ENCODE peak calls at places on chromosomes 11 and 22, in six cellular contexts. One of them, this sample, is unnamed.

GRCh38 chr11:79077684-79078379 is 363.0 kb downstream of the TENM4 start:
- DNase-seq in fibroblast of the aortic adventitia: no peak
- DNase-seq in AG04450: no peak
- DNase-seq in MCF 10A: no peak
- DNase-seq in IMR-90: no peak
- DNase-seq in GM06990: no peak
- DNase-seq in this sample: no peak

GRCh38 chr11:34243620-34244493 is 114.0 kb downstream of the ABTB2 start:
- DNase-seq in AG04450: no peak
- DNase-seq in IMR-90: peak; percentile 77
- DNase-seq in GM06990: peak; percentile 76
- DNase-seq in fibroblast of the aortic adventitia: peak; percentile 81
- DNase-seq in MCF 10A: peak; percentile 85
- DNase-seq in this sample: no peak

GRCh38 chr11:29255401-29255800 is 761.4 kb downstream of the KCNA4 start:
- DNase-seq in GM06990: no peak
- DNase-seq in MCF 10A: no peak
- DNase-seq in IMR-90: no peak
- DNase-seq in fibroblast of the aortic adventitia: peak; percentile 38
- DNase-seq in AG04450: no peak
- DNase-seq in this sample: no peak

GRCh38 chr22:45879552-45879949 is 97.4 kb downstream of the WNT7B start:
- DNase-seq in MCF 10A: no peak
- DNase-seq in IMR-90: no peak
- DNase-seq in GM06990: no peak
- DNase-seq in AG04450: no peak
- DNase-seq in fibroblast of the aortic adventitia: no peak
- DNase-seq in this sample: no peak

GRCh38 chr11:45163956-45164575 is 17.6 kb downstream of the PRDM11 start:
- DNase-seq in MCF 10A: peak; percentile 17
- DNase-seq in fibroblast of the aortic adventitia: peak; percentile 12
- DNase-seq in IMR-90: peak; percentile 15
- DNase-seq in GM06990: no peak
- DNase-seq in AG04450: no peak
- DNase-seq in this sample: no peak

GRCh38 chr11:60777572-60777971 is 7.6 kb upstream of the MS4A10 start:
- DNase-seq in MCF 10A: peak; percentile 78
- DNase-seq in fibroblast of the aortic adventitia: peak; percentile 77
- DNase-seq in IMR-90: peak; percentile 82
- DNase-seq in AG04450: no peak
- DNase-seq in GM06990: no peak
- DNase-seq in this sample: no peak

GRCh38 chr11:96543177-96543576 is 153.4 kb downstream of the JRKL start:
- DNase-seq in IMR-90: no peak
- DNase-seq in MCF 10A: no peak
- DNase-seq in GM06990: no peak
- DNase-seq in fibroblast of the aortic adventitia: no peak
- DNase-seq in AG04450: no peak
- DNase-seq in this sample: no peak

GRCh38 chr22:50473088-50473487 is 1.7 kb downstream of the SBF1 start:
- DNase-seq in fibroblast of the aortic adventitia: no peak
- DNase-seq in GM06990: no peak
- DNase-seq in MCF 10A: peak; percentile 37
- DNase-seq in IMR-90: no peak
- DNase-seq in AG04450: no peak
- DNase-seq in this sample: no peak

GRCh38 chr11:126459691-126460404 is 104.4 kb downstream of the ST3GAL4 start:
- DNase-seq in fibroblast of the aortic adventitia: peak; percentile 64
- DNase-seq in AG04450: peak; percentile 84
- DNase-seq in MCF 10A: no peak
- DNase-seq in IMR-90: peak; percentile 91
- DNase-seq in GM06990: no peak
- DNase-seq in this sample: no peak

GRCh38 chr11:126129681-126130671 is 67.3 kb upstream of the CDON start:
- DNase-seq in fibroblast of the aortic adventitia: no peak
- DNase-seq in GM06990: no peak
- DNase-seq in MCF 10A: no peak
- DNase-seq in AG04450: no peak
- DNase-seq in IMR-90: peak; percentile 35
- DNase-seq in this sample: no peak

GRCh38 chr22:49934891-49935557 is 16.6 kb downstream of the CRELD2 start:
- DNase-seq in MCF 10A: peak; percentile 68
- DNase-seq in fibroblast of the aortic adventitia: peak; percentile 65
- DNase-seq in AG04450: no peak
- DNase-seq in GM06990: peak; percentile 82
- DNase-seq in IMR-90: peak; percentile 39
- DNase-seq in this sample: peak; percentile 63

GRCh38 chr11:62981743-62982142 is 3.0 kb downstream of the SLC22A6 start:
- DNase-seq in IMR-90: no peak
- DNase-seq in GM06990: no peak
- DNase-seq in MCF 10A: no peak
- DNase-seq in fibroblast of the aortic adventitia: no peak
- DNase-seq in AG04450: no peak
- DNase-seq in this sample: no peak

GRCh38 chr11:91922846-91923245 is 301.8 kb upstream of the FAT3 start:
- DNase-seq in GM06990: no peak
- DNase-seq in MCF 10A: no peak
- DNase-seq in fibroblast of the aortic adventitia: no peak
- DNase-seq in IMR-90: no peak
- DNase-seq in AG04450: no peak
- DNase-seq in this sample: no peak

GRCh38 chr11:77449060-77449521 is 24.8 kb downstream of the PAK1 start:
- DNase-seq in fibroblast of the aortic adventitia: no peak
- DNase-seq in AG04450: no peak
- DNase-seq in GM06990: peak; percentile 51
- DNase-seq in MCF 10A: no peak
- DNase-seq in IMR-90: no peak
- DNase-seq in this sample: no peak

GRCh38 chr11:17410606-17411379 is 22.3 kb upstream of the KCNJ11 start:
- DNase-seq in AG04450: no peak
- DNase-seq in GM06990: no peak
- DNase-seq in IMR-90: no peak
- DNase-seq in fibroblast of the aortic adventitia: no peak
- DNase-seq in MCF 10A: no peak
- DNase-seq in this sample: no peak

GRCh38 chr22:24124247-24124646 is 57.0 kb upstream of the SUSD2 start:
- DNase-seq in MCF 10A: no peak
- DNase-seq in AG04450: no peak
- DNase-seq in IMR-90: no peak
- DNase-seq in fibroblast of the aortic adventitia: no peak
- DNase-seq in GM06990: no peak
- DNase-seq in this sample: no peak

GRCh38 chr11:132962026-132962425 is 570.3 kb downstream of the OPCML start:
- DNase-seq in MCF 10A: no peak
- DNase-seq in IMR-90: peak; percentile 72
- DNase-seq in fibroblast of the aortic adventitia: peak; percentile 0
- DNase-seq in GM06990: no peak
- DNase-seq in AG04450: peak; percentile 48
- DNase-seq in this sample: no peak

GRCh38 chr11:134932761-134933160 is 520.7 kb upstream of the B3GAT1 start:
- DNase-seq in GM06990: no peak
- DNase-seq in MCF 10A: peak; percentile 21
- DNase-seq in AG04450: no peak
- DNase-seq in IMR-90: no peak
- DNase-seq in fibroblast of the aortic adventitia: no peak
- DNase-seq in this sample: no peak
- TF ChIP-seq CTCF in GM06990: no peak
- TF ChIP-seq CTCF in MCF 10A: no peak
- TF ChIP-seq CTCF in AG04450: no peak
- TF ChIP-seq CTCF in IMR-90: no peak
- TF ChIP-seq CTCF in fibroblast of the aortic adventitia: no peak
- TF ChIP-seq CTCF in this sample: no peak

GRCh38 chr22:17201285-17201945 is 17.8 kb downstream of the ADA2 start:
- DNase-seq in AG04450: no peak
- DNase-seq in fibroblast of the aortic adventitia: peak; percentile 46
- DNase-seq in IMR-90: peak; percentile 18
- DNase-seq in GM06990: no peak
- DNase-seq in MCF 10A: no peak
- DNase-seq in this sample: no peak
- TF ChIP-seq CTCF in AG04450: peak; percentile 21
- TF ChIP-seq CTCF in fibroblast of the aortic adventitia: peak; percentile 28
- TF ChIP-seq CTCF in IMR-90: peak; percentile 12
- TF ChIP-seq CTCF in GM06990: no peak
- TF ChIP-seq CTCF in MCF 10A: no peak
- TF ChIP-seq CTCF in this sample: no peak

DNA sequence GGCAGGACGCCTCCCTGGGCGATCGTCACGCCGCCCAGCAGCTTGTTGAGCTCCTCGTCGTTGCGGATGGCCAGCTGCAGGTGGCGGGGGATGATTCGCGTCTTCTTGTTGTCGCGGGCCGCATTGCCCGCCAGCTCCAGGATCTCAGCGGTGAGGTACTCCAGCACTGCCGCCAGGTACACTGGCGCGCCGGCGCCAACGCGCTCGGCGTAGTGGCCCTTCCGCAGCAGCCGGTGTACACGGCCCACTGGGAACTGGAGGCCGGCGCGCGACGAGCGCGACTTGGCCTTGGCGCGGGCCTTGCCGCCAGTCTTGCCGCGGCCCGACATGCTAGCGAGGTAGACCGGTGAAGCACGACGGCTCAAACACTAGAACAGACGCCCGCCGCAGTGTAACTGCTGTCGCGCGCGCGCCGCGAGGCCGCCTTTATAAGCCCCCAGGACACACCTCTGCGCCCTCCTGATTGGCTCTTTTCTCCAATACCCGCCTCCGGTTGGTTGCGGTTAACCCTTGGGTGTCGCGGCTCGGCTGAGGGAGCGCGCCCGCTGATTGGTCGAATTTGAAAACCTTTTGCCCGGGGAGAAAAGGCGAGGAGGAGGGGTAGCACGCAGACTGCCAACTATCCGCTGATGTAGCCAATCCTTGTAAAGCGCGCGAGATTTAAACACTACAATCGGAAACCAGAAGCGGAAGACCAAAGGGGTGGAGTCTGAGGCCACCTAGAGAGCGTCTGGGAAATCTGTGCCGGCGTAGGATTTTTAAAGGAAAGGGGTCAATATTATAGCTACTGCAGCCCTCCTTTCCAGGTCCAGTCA is 6.4 kb downstream of the DPAGT1 start:
- DNase-seq in GM06990: peak; percentile 99
- DNase-seq in AG04450: peak; percentile 100
- DNase-seq in fibroblast of the aortic adventitia: peak; percentile 100
- DNase-seq in MCF 10A: peak; percentile 100
- DNase-seq in IMR-90: peak; percentile 99
- DNase-seq in this sample: peak; percentile 97
- TF ChIP-seq CTCF in GM06990: no peak
- TF ChIP-seq CTCF in AG04450: no peak
- TF ChIP-seq CTCF in fibroblast of the aortic adventitia: no peak
- TF ChIP-seq CTCF in MCF 10A: peak; percentile 1
- TF ChIP-seq CTCF in IMR-90: no peak
- TF ChIP-seq CTCF in this sample: no peak

DNA sequence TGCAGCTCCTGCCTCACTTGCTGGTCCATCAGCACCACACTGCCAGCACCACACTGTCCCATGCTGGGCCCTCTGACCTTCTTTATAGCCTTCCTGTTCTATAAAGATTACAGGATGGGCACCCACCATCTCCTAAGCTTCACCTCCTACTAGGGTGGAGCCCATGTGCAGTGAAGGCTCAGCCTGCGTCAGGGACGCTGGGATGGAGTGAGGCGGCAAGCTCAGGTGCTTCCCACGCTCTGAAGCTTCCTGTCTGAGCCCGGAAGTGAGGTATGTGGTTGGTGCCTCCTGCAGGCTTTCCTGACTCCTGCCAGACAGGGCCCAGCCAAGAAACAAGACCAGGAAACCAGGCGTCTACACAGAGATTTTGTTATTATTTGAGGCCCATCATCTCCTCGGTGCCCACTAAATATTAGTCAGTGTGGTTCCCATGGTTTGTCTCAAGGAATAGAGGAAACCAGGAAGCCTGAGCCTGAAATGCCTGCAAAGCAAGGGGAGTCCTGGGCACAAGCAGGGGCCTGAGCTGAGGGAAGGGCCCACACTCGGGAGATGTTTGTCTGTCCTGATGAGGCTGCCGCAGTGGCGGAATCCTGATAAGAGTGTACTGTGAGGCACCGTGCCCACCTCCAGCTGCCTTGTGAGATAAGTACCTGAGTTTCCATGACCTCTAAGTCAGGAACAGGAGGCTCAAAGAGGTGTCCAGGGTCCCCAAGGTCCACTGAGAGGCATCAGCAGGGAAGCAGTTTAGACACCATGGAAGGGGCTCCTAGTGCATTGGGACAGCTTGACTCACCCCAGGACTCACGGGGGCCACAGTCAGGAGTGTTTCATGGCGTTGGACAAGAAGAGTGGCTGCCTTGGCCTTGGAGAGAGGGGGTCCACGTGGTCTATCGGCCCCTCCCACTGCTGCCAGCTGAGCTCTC is 22.0 kb downstream of the RSPH14 start:
- DNase-seq in GM06990: no peak
- DNase-seq in AG04450: no peak
- DNase-seq in IMR-90: no peak
- DNase-seq in fibroblast of the aortic adventitia: no peak
- DNase-seq in MCF 10A: no peak
- DNase-seq in this sample: no peak
- TF ChIP-seq CTCF in GM06990: no peak
- TF ChIP-seq CTCF in AG04450: no peak
- TF ChIP-seq CTCF in IMR-90: no peak
- TF ChIP-seq CTCF in fibroblast of the aortic adventitia: no peak
- TF ChIP-seq CTCF in MCF 10A: no peak
- TF ChIP-seq CTCF in this sample: no peak

GRCh38 chr11:24457985-24458384 is 38.9 kb upstream of the LUZP2 start:
- DNase-seq in IMR-90: no peak
- DNase-seq in AG04450: no peak
- DNase-seq in GM06990: no peak
- DNase-seq in MCF 10A: no peak
- DNase-seq in fibroblast of the aortic adventitia: no peak
- DNase-seq in this sample: no peak
- TF ChIP-seq CTCF in IMR-90: no peak
- TF ChIP-seq CTCF in AG04450: no peak
- TF ChIP-seq CTCF in GM06990: no peak
- TF ChIP-seq CTCF in MCF 10A: no peak
- TF ChIP-seq CTCF in fibroblast of the aortic adventitia: no peak
- TF ChIP-seq CTCF in this sample: no peak

GRCh38 chr22:42881298-42881697 is 24.2 kb upstream of the ARFGAP3 start:
- DNase-seq in fibroblast of the aortic adventitia: no peak
- DNase-seq in IMR-90: no peak
- DNase-seq in GM06990: no peak
- DNase-seq in MCF 10A: no peak
- DNase-seq in AG04450: no peak
- DNase-seq in this sample: no peak
- TF ChIP-seq CTCF in fibroblast of the aortic adventitia: no peak
- TF ChIP-seq CTCF in IMR-90: no peak
- TF ChIP-seq CTCF in GM06990: no peak
- TF ChIP-seq CTCF in MCF 10A: no peak
- TF ChIP-seq CTCF in AG04450: no peak
- TF ChIP-seq CTCF in this sample: no peak

DNA sequence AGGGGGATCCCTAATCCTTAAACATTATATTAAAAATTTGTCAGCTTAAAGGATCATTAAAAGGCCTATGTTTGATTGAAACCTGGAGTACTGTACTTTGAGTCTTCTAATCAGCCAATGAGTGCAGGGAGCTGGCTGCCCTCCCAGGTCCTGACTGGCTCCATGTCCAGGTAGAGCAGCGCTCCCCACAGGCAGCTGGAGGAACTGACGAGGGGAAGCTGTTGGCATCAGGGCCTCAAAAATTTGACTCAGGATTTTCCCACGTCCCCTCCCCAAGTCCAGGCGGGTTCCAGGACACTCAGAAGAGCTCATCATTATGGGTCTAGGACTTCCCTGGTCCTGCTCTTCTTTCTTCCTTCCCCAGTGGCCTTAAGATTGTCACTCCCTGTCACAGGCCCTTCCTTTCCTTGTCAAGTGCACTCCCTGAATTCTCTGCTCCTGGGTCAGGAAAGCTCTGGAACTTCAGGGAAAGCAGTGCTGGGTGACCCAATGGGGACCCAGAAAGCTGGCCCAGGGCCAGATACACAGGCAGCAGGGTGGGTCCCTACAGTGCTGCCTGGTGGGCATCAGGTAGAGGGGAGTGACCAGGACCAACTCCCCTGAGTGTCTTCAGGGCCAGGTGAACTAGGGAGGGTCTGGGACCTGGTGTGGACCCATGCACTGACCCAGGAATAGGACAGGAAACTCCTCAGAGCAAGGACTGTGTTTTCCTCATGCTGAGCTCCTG is 65.5 kb downstream of the GGTLC2 start:
- DNase-seq in IMR-90: no peak
- DNase-seq in fibroblast of the aortic adventitia: no peak
- DNase-seq in MCF 10A: peak; percentile 46
- DNase-seq in GM06990: no peak
- DNase-seq in AG04450: no peak
- DNase-seq in this sample: no peak
- TF ChIP-seq CTCF in IMR-90: peak; percentile 35
- TF ChIP-seq CTCF in fibroblast of the aortic adventitia: peak; percentile 37
- TF ChIP-seq CTCF in MCF 10A: peak; percentile 36
- TF ChIP-seq CTCF in GM06990: no peak
- TF ChIP-seq CTCF in AG04450: no peak
- TF ChIP-seq CTCF in this sample: no peak

This sample was measured in omental fat pad.